ENCODE peak calls at places on chromosomes 12 and 14, in five cellular contexts. One of them, this sample, is unnamed.
A peak's percentile ranks its signal among the peaks of the same experiment; 100 is the strongest.

GRCh38 chr14:64879635-64880381 is at the start of gene SPTB:
- DNase-seq in Peyer's patch: peak; percentile 64
- DNase-seq in neural progenitor cell: peak; percentile 73
- DNase-seq in heart left ventricle: peak; percentile 77
- DNase-seq in lower lobe of right lung: peak; percentile 46
- DNase-seq in this sample: no peak

GRCh38 chr14:60649815-60650381 is 621 bp upstream of the SIX1 start:
- DNase-seq in Peyer's patch: no peak
- DNase-seq in neural progenitor cell: peak; percentile 52
- DNase-seq in heart left ventricle: no peak
- DNase-seq in lower lobe of right lung: no peak
- DNase-seq in this sample: no peak

GRCh38 chr14:89549381-89550102 is 132.5 kb upstream of the FOXN3 start:
- DNase-seq in Peyer's patch: no peak
- DNase-seq in neural progenitor cell: peak; percentile 8
- DNase-seq in heart left ventricle: no peak
- DNase-seq in lower lobe of right lung: no peak
- DNase-seq in this sample: peak; percentile 34

GRCh38 chr14:76676539-76676938 is 84.7 kb upstream of the VASH1 start:
- DNase-seq in Peyer's patch: no peak
- DNase-seq in neural progenitor cell: no peak
- DNase-seq in heart left ventricle: no peak
- DNase-seq in lower lobe of right lung: no peak
- DNase-seq in this sample: no peak

GRCh38 chr14:52342849-52343606 is 28.9 kb downstream of the PTGER2 start:
- DNase-seq in Peyer's patch: no peak
- DNase-seq in neural progenitor cell: no peak
- DNase-seq in heart left ventricle: no peak
- DNase-seq in lower lobe of right lung: no peak
- DNase-seq in this sample: peak; percentile 55

GRCh38 chr14:89304972-89305703 is 111.9 kb downstream of the FOXN3 start:
- DNase-seq in Peyer's patch: peak; percentile 61
- DNase-seq in neural progenitor cell: peak; percentile 14
- DNase-seq in heart left ventricle: no peak
- DNase-seq in lower lobe of right lung: no peak
- DNase-seq in this sample: peak; percentile 81

GRCh38 chr12:26832817-26833691 is at the start of gene ITPR2:
- DNase-seq in Peyer's patch: peak; percentile 98
- DNase-seq in neural progenitor cell: peak; percentile 94
- DNase-seq in heart left ventricle: peak; percentile 97
- DNase-seq in lower lobe of right lung: peak; percentile 96
- DNase-seq in this sample: peak; percentile 77

GRCh38 chr12:2248087-2248900 is 195.5 kb downstream of the CACNA1C start:
- DNase-seq in Peyer's patch: no peak
- DNase-seq in neural progenitor cell: no peak
- DNase-seq in heart left ventricle: no peak
- DNase-seq in lower lobe of right lung: no peak
- DNase-seq in this sample: peak; percentile 59

GRCh38 chr14:23728791-23729190 is 92.6 kb downstream of the DHRS2 start:
- DNase-seq in Peyer's patch: no peak
- DNase-seq in neural progenitor cell: no peak
- DNase-seq in heart left ventricle: no peak
- DNase-seq in lower lobe of right lung: no peak
- DNase-seq in this sample: no peak

GRCh38 chr14:68027276-68027675 is 207.7 kb downstream of the RAD51B start:
- DNase-seq in Peyer's patch: no peak
- DNase-seq in neural progenitor cell: no peak
- DNase-seq in heart left ventricle: no peak
- DNase-seq in lower lobe of right lung: no peak
- DNase-seq in this sample: peak; percentile 48

GRCh38 chr14:54857830-54858269 is 44.8 kb downstream of the GCH1 start:
- DNase-seq in Peyer's patch: no peak
- DNase-seq in neural progenitor cell: no peak
- DNase-seq in heart left ventricle: no peak
- DNase-seq in lower lobe of right lung: no peak
- DNase-seq in this sample: no peak

GRCh38 chr14:24798911-24799310 is 164.9 kb upstream of the GZMB start:
- DNase-seq in Peyer's patch: no peak
- DNase-seq in neural progenitor cell: no peak
- DNase-seq in heart left ventricle: no peak
- DNase-seq in lower lobe of right lung: no peak
- DNase-seq in this sample: no peak

GRCh38 chr14:67987596-67987995 is 168.0 kb downstream of the RAD51B start:
- DNase-seq in Peyer's patch: no peak
- DNase-seq in neural progenitor cell: no peak
- DNase-seq in heart left ventricle: no peak
- DNase-seq in lower lobe of right lung: no peak
- DNase-seq in this sample: peak; percentile 98

GRCh38 chr14:38238332-38238731 is 17.6 kb downstream of the CLEC14A start:
- DNase-seq in Peyer's patch: no peak
- DNase-seq in neural progenitor cell: no peak
- DNase-seq in heart left ventricle: no peak
- DNase-seq in lower lobe of right lung: no peak
- DNase-seq in this sample: peak; percentile 5
- TF ChIP-seq CTCF in Peyer's patch: no peak
- TF ChIP-seq CTCF in neural progenitor cell: no peak
- TF ChIP-seq CTCF in heart left ventricle: no peak
- TF ChIP-seq CTCF in lower lobe of right lung: no peak
- TF ChIP-seq CTCF in this sample: no peak

GRCh38 chr12:55797068-55797467 is 20.5 kb downstream of the SARNP start:
- DNase-seq in Peyer's patch: no peak
- DNase-seq in neural progenitor cell: peak; percentile 78
- DNase-seq in heart left ventricle: peak; percentile 18
- DNase-seq in lower lobe of right lung: no peak
- DNase-seq in this sample: peak; percentile 21
- TF ChIP-seq CTCF in Peyer's patch: peak; percentile 45
- TF ChIP-seq CTCF in neural progenitor cell: peak; percentile 71
- TF ChIP-seq CTCF in heart left ventricle: peak; percentile 29
- TF ChIP-seq CTCF in lower lobe of right lung: peak; percentile 42
- TF ChIP-seq CTCF in this sample: peak; percentile 50

DNA sequence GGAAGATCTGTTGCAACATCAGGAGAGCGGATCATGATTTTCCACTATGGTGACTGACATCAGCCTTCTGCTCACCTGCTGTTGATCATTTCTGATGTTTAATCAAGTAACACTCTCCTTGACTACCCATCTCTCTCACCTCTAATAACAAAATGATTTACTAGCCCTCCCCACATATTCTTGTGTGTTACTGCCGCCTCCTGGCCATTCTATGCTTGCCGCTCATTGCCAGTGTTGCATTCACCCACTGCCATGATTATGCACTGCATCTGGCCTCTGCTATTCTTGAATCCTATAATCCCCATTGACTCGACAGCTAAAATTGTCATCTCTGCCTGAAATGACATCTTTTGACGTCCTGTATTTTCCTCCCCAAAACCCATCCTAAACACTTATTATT is 113.8 kb downstream of the RERGL start:
- DNase-seq in Peyer's patch: no peak
- DNase-seq in neural progenitor cell: peak; percentile 70
- DNase-seq in heart left ventricle: no peak
- DNase-seq in lower lobe of right lung: no peak
- DNase-seq in this sample: no peak
- TF ChIP-seq CTCF in Peyer's patch: no peak
- TF ChIP-seq CTCF in neural progenitor cell: peak; percentile 76
- TF ChIP-seq CTCF in heart left ventricle: no peak
- TF ChIP-seq CTCF in lower lobe of right lung: no peak
- TF ChIP-seq CTCF in this sample: peak; percentile 41

GRCh38 chr14:37326434-37326833 is 128.7 kb downstream of the MIPOL1 start:
- DNase-seq in Peyer's patch: no peak
- DNase-seq in neural progenitor cell: no peak
- DNase-seq in heart left ventricle: no peak
- DNase-seq in lower lobe of right lung: no peak
- DNase-seq in this sample: no peak

GRCh38 chr14:37330910-37331309 is 133.2 kb downstream of the MIPOL1 start:
- DNase-seq in Peyer's patch: no peak
- DNase-seq in neural progenitor cell: no peak
- DNase-seq in heart left ventricle: no peak
- DNase-seq in lower lobe of right lung: no peak
- DNase-seq in this sample: no peak

GRCh38 chr14:37325332-37325731 is 127.6 kb downstream of the MIPOL1 start:
- DNase-seq in Peyer's patch: no peak
- DNase-seq in neural progenitor cell: no peak
- DNase-seq in heart left ventricle: no peak
- DNase-seq in lower lobe of right lung: no peak
- DNase-seq in this sample: no peak

GRCh38 chr14:37329189-37330001 is 131.7 kb downstream of the MIPOL1 start:
- DNase-seq in Peyer's patch: no peak
- DNase-seq in neural progenitor cell: no peak
- DNase-seq in heart left ventricle: no peak
- DNase-seq in lower lobe of right lung: no peak
- DNase-seq in this sample: no peak

DNA sequence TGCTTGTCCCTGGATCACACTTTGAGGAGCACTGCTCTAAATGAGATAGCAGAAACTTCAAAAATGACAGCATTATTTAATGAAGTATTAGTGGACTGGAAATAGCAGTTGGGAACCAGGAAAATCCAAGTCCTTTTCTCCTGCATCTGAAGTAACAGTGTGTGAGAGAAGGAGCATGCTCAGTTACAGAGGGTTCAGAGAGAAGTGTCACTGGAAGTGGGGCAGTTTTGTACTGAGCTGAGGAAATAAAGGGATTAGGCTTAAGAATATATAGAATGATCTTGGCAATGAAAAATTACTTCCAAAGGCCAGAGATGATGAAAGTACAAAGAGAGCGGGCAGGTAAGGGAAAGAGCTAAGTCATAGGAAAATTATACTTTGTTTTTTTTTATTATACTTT is 130.9 kb downstream of the MIPOL1 start:
- DNase-seq in Peyer's patch: no peak
- DNase-seq in neural progenitor cell: no peak
- DNase-seq in heart left ventricle: no peak
- DNase-seq in lower lobe of right lung: no peak
- DNase-seq in this sample: no peak
- TF ChIP-seq CTCF in Peyer's patch: no peak
- TF ChIP-seq CTCF in neural progenitor cell: no peak
- TF ChIP-seq CTCF in heart left ventricle: no peak
- TF ChIP-seq CTCF in lower lobe of right lung: no peak
- TF ChIP-seq CTCF in this sample: no peak

This sample was measured in astrocyte.